ENCODE peak calls at places on chromosomes 4 and X, in seven cellular contexts. M is nephron progenitor cell; J is activated T-helper 1 cell treated with anti-CD3 and anti-CD28 coated beads, Interleukin-2, amount 50 U/mL, for 16 hours; L is cardiac septum; K is HEK293T; T is H4; R is colonic mucosa. G is an unnamed sample.

GRCh38 chrX:154002215-154002719 is 17.4 kb downstream of the IRAK1 start:
- DNase-seq in K (no peak), L (peak; percentile 87), M (no peak), R (no peak), T (peak; percentile 82), J (no peak), G (peak; percentile 76)

GRCh38 chrX:47358387-47359065 is 11.9 kb upstream of the ZNF157 start:
- DNase-seq in J (no peak), T (no peak), L (no peak), R (no peak), K (no peak), M (no peak), G (peak; percentile 10)

GRCh38 chrX:39974228-39974627 is 123.5 kb downstream of the BCOR start:
- DNase-seq in M (peak; percentile 12), L (no peak), R (no peak), K (no peak), T (no peak), J (no peak), G (no peak)

GRCh38 chrX:150143721-150144440 is 205.6 kb upstream of the EOLA2 start:
- DNase-seq in L (no peak), K (no peak), M (no peak), T (no peak), R (no peak), J (no peak), G (peak; percentile 19)

GRCh38 chr4:1745165-1745564 is 23.8 kb downstream of the TACC3 start:
- DNase-seq in T (no peak), K (no peak), R (no peak), L (no peak), M (no peak), J (no peak), G (no peak)

GRCh38 chr4:140269369-140269768 is 104.1 kb upstream of the SCOC start:
- DNase-seq in J (no peak), L (no peak), T (no peak), M (no peak), K (no peak), R (no peak), G (no peak)

GRCh38 chrX:140967036-140967435 is 35.4 kb upstream of the SPANXB1 start:
- DNase-seq in R (no peak), J (no peak), M (no peak), K (no peak), L (no peak), T (no peak), G (no peak)

GRCh38 chr4:84677995-84678394 is 95.1 kb downstream of the CDS1 start:
- DNase-seq in R (no peak), K (no peak), T (no peak), M (no peak), L (no peak), J (no peak), G (no peak)

GRCh38 chrX:117653396-117653795 is 463.2 kb downstream of the KLHL13 start:
- DNase-seq in T (no peak), L (no peak), M (no peak), J (no peak), K (no peak), R (no peak), G (no peak)

GRCh38 chr4:148015468-148015867 is 283.6 kb downstream of the ARHGAP10 start:
- DNase-seq in J (no peak), M (no peak), L (no peak), T (no peak), R (no peak), K (no peak), G (no peak)

GRCh38 chr4:15077969-15078368 is 75.7 kb downstream of the CPEB2 start:
- DNase-seq in R (no peak), J (no peak), T (peak; percentile 64), L (no peak), K (no peak), M (no peak), G (no peak)

GRCh38 chr4:183329954-183330742 is 7.9 kb upstream of the CLDN24 start:
- DNase-seq in K (no peak), R (no peak), J (no peak), L (peak; percentile 60), T (no peak), M (no peak), G (no peak)

GRCh38 chrX:110435191-110435590 is 76.5 kb downstream of the RTL9 start:
- DNase-seq in R (no peak), J (no peak), L (peak; percentile 63), M (no peak), K (no peak), T (no peak), G (no peak)

GRCh38 chr4:139530833-139531427 is 25.1 kb downstream of the SETD7 start:
- DNase-seq in T (peak; percentile 34), J (peak; percentile 18), M (peak; percentile 72), R (peak; percentile 76), K (peak; percentile 79), L (no peak), G (peak; percentile 61)

GRCh38 chrX:71103110-71103983 is 3.2 kb downstream of the CXorf65 start:
- DNase-seq in T (no peak), K (no peak), L (no peak), J (no peak), R (peak; percentile 49), M (peak; percentile 48), G (peak; percentile 73)

GRCh38 chrX:149504226-149504914 is 736 bp downstream of the IDS start:
- DNase-seq in J (peak; percentile 35), M (peak; percentile 23), K (peak; percentile 63), T (peak; percentile 47), R (no peak), L (no peak), G (peak; percentile 74)

GRCh38 chr4:42904986-42905385 is 12.5 kb downstream of the GRXCR1 start:
- DNase-seq in K (no peak), R (no peak), M (no peak), J (no peak), T (no peak), L (no peak), G (no peak)

GRCh38 chr4:88672987-88673386 is 24.6 kb downstream of the NAP1L5 start:
- DNase-seq in K (peak; percentile 48), M (peak; percentile 35), T (peak; percentile 23), L (no peak), J (no peak), R (no peak), G (no peak)

GRCh38 chrX:41308884-41309655 is 24.9 kb upstream of the DDX3X start:
- DNase-seq in L (no peak), M (no peak), J (no peak), R (no peak), K (no peak), T (no peak), G (no peak)

GRCh38 chrX:125132274-125132673 is 187.4 kb upstream of the TEX13C start:
- DNase-seq in R (no peak), J (no peak), L (no peak), M (no peak), K (peak; percentile 39), T (peak; percentile 40), G (no peak)

GRCh38 chrX:136154998-136155397 is 7.7 kb downstream of the FHL1 start:
- DNase-seq in T (no peak), K (no peak), M (no peak), R (no peak), J (no peak), L (no peak), G (no peak)

GRCh38 chrX:940691-941090 is 271.8 kb downstream of the CRLF2 start:
- DNase-seq in R (no peak), J (no peak), M (no peak), T (no peak), K (no peak), L (no peak), G (no peak)

GRCh38 chrX:75603833-75604232 is 81.0 kb upstream of the ZDHHC15 start:
- DNase-seq in R (no peak), L (no peak), T (no peak), J (no peak), M (no peak), K (peak; percentile 46), G (peak; percentile 2)

GRCh38 chr4:5888706-5889696 is 3.9 kb downstream of the CRMP1 start:
- DNase-seq in L (no peak), R (no peak), T (no peak), K (no peak), J (no peak), M (no peak), G (no peak)

GRCh38 chr4:38117614-38118013 is 157.4 kb downstream of the PTTG2 start:
- DNase-seq in T (no peak), M (no peak), L (no peak), R (no peak), K (no peak), J (no peak), G (no peak)

GRCh38 chrX:136272325-136272724 is 21.1 kb upstream of the MAP7D3 start:
- DNase-seq in K (peak; percentile 29), M (no peak), R (no peak), L (no peak), T (peak; percentile 17), J (no peak), G (no peak)

GRCh38 chr4:109985993-109986640 is 73.4 kb downstream of the EGF start:
- DNase-seq in J (no peak), K (no peak), L (no peak), R (no peak), M (no peak), T (no peak), G (no peak)

GRCh38 chrX:39823848-39824247 is 273.9 kb downstream of the BCOR start:
- DNase-seq in L (no peak), K (no peak), R (no peak), T (no peak), J (no peak), M (peak; percentile 45), G (no peak)

GRCh38 chrX:40755291-40756249 is 20.2 kb upstream of the MED14 start:
- DNase-seq in T (no peak), J (no peak), M (no peak), K (no peak), R (no peak), L (peak; percentile 84), G (no peak)

GRCh38 chr4:28225689-28226353 is 1365.2 kb downstream of the STIM2 start:
- DNase-seq in K (no peak), L (no peak), R (no peak), J (no peak), M (no peak), T (no peak), G (no peak)

GRCh38 chr4:141912831-141913230 is 276.4 kb downstream of the IL15 start:
- DNase-seq in M (no peak), T (no peak), K (no peak), R (peak; percentile 36), J (no peak), L (no peak), G (no peak)

GRCh38 chr4:37528161-37528560 is 158.0 kb downstream of the RELL1 start:
- DNase-seq in T (peak; percentile 69), M (no peak), R (no peak), L (no peak), K (no peak), J (no peak), G (no peak)

GRCh38 chrX:138756234-138756633 is 44.7 kb upstream of the FGF13 start:
- DNase-seq in T (peak; percentile 59), R (peak; percentile 18), M (peak; percentile 63), J (no peak), K (peak; percentile 19), L (no peak), G (no peak)

GRCh38 chrX:110407910-110408545 is 49.4 kb downstream of the RTL9 start:
- DNase-seq in L (no peak), J (peak; percentile 15), T (peak; percentile 36), K (peak; percentile 77), R (peak; percentile 75), M (peak; percentile 68), G (peak; percentile 48)

GRCh38 chrX:129842510-129843208 is 1.0 kb downstream of the ZDHHC9 start:
- DNase-seq in T (no peak), L (no peak), R (peak; percentile 70), M (no peak), J (no peak), K (no peak), G (no peak)

GRCh38 chrX:153381684-153382532 is 19.2 kb downstream of the PNMA6E start:
- DNase-seq in K (peak; percentile 49), T (peak; percentile 70), J (no peak), R (no peak), M (peak; percentile 36), L (no peak), G (peak; percentile 3)

GRCh38 chrX:71253253-71254091 is 468 bp downstream of the ZMYM3 start:
- DNase-seq in J (peak; percentile 6), R (peak; percentile 44), M (peak; percentile 61), L (no peak), T (peak; percentile 31), K (peak; percentile 57), G (peak; percentile 27)